ENCODE peak calls at places on chromosomes 16 and 17, in five cellular contexts. N, Q, O, M and F are unnamed samples.

GRCh38 chr17:78268191-78268874 is 36.9 kb downstream of the TMEM235 start:
- DNase-seq in M (no peak), Q (no peak), O (no peak), N (no peak), F (no peak)

GRCh38 chr16:84368327-84368996 is at the start of gene ATP2C2:
- DNase-seq in O (no peak), Q (no peak), M (peak; percentile 32), N (no peak), F (no peak)

GRCh38 chr16:57384248-57385070 is 12.2 kb downstream of the CX3CL1 start:
- DNase-seq in Q (no peak), N (peak; percentile 65), M (no peak), O (no peak), F (no peak)

GRCh38 chr16:78461496-78461938 is 362.1 kb downstream of the WWOX start:
- DNase-seq in Q (no peak), O (peak; percentile 2), N (no peak), M (no peak), F (no peak)

GRCh38 chr17:79045830-79046500 is 22.0 kb downstream of the C1QTNF1 start:
- DNase-seq in Q (peak; percentile 73), N (peak; percentile 82), M (peak; percentile 52), O (peak; percentile 58), F (peak; percentile 74)

GRCh38 chr17:51425793-51426192 is 165.4 kb downstream of the UTP18 start:
- DNase-seq in N (no peak), M (peak; percentile 43), Q (no peak), O (no peak), F (no peak)

GRCh38 chr16:28163699-28164584 is 47.8 kb downstream of the XPO6 start:
- DNase-seq in N (no peak), O (no peak), Q (no peak), M (no peak), F (no peak)

GRCh38 chr17:78039581-78039980 is 81.1 kb downstream of the TNRC6C start:
- DNase-seq in Q (no peak), M (no peak), N (no peak), O (no peak), F (no peak)

GRCh38 chr16:73636196-73636595 is 588.3 kb upstream of the ZFHX3 start:
- DNase-seq in M (no peak), N (no peak), Q (no peak), O (no peak), F (no peak)

GRCh38 chr17:59641799-59642484 is 22.2 kb downstream of the CLTC start:
- DNase-seq in O (no peak), M (no peak), N (peak; percentile 86), Q (no peak), F (no peak)

GRCh38 chr16:12578001-12578400 is 225.7 kb downstream of the CPPED1 start:
- DNase-seq in Q (no peak), M (no peak), N (no peak), O (no peak), F (no peak)

GRCh38 chr16:67842509-67843342 is 606 bp downstream of the THAP11 start:
- DNase-seq in M (no peak), O (peak; percentile 41), Q (peak; percentile 71), N (peak; percentile 64), F (peak; percentile 71)

GRCh38 chr17:21043296-21044232 is 753 bp upstream of the USP22 start:
- DNase-seq in N (peak; percentile 96), O (peak; percentile 97), M (no peak), Q (no peak), F (no peak)

GRCh38 chr17:80663783-80664206 is 119.2 kb downstream of the RPTOR start:
- DNase-seq in M (no peak), Q (no peak), O (no peak), N (peak; percentile 25), F (no peak)

GRCh38 chr17:82687375-82687861 is 11.1 kb downstream of the RAB40B start:
- DNase-seq in N (no peak), M (no peak), O (no peak), Q (no peak), F (no peak)

GRCh38 chr17:14091367-14091766 is 22.1 kb downstream of the COX10 start:
- DNase-seq in O (no peak), M (no peak), Q (no peak), N (no peak), F (no peak)

GRCh38 chr17:72408641-72409040 is 287.8 kb downstream of the SOX9 start:
- DNase-seq in O (no peak), M (no peak), N (no peak), Q (no peak), F (no peak)

GRCh38 chr16:86952769-86953168 is 364.4 kb downstream of the C16orf95 start:
- DNase-seq in N (no peak), O (no peak), Q (no peak), M (no peak), F (no peak)

GRCh38 chr17:43861960-43862359 is 15.0 kb downstream of the CD300LG start:
- DNase-seq in O (no peak), N (no peak), M (no peak), Q (no peak), F (no peak)

GRCh38 chr17:46737331-46737730 is 81.2 kb downstream of the WNT3 start:
- DNase-seq in Q (no peak), N (no peak), M (no peak), O (no peak), F (no peak)